ENCODE peak calls at places on chromosomes 6 and 20, in six cellular contexts. D is breast epithelium; U is H7; S is OCI-LY7; R is effector memory CD8-positive, alpha-beta T cell; J is spleen. Z is an unnamed sample.

GRCh38 chr20:41531876-41532275 is 86.3 kb downstream of the CHD6 start:
- DNase-seq in D (no peak), U (no peak), S (no peak), R (no peak), J (no peak), Z (no peak)

GRCh38 chr6:161696828-161697227 is 423.0 kb upstream of the AGPAT4 start:
- DNase-seq in D (no peak), U (no peak), S (no peak), R (no peak), J (no peak), Z (no peak)

GRCh38 chr6:151288711-151289398 is 49.1 kb downstream of the AKAP12 start:
- DNase-seq in D (no peak), U (no peak), S (no peak), R (no peak), J (no peak), Z (no peak)

GRCh38 chr6:48560408-48560807 is 449.4 kb upstream of the PTCHD4 start:
- DNase-seq in D (no peak), U (no peak), S (no peak), R (no peak), J (no peak), Z (peak)

GRCh38 chr6:31652925-31653724 is 664 bp upstream of the BAG6 start:
- DNase-seq in D (peak), U (peak), S (peak), R (no peak), J (peak), Z (no peak)

GRCh38 chr6:20707166-20707485 is 172.9 kb downstream of the CDKAL1 start:
- DNase-seq in D (no peak), U (no peak), S (no peak), R (no peak), J (no peak), Z (no peak)

GRCh38 chr20:43953919-43954617 is 39.4 kb downstream of the TOX2 start:
- DNase-seq in D (no peak), U (no peak), S (no peak), R (no peak), J (peak), Z (no peak)

GRCh38 chr6:21887301-21888185 is 294.0 kb downstream of the SOX4 start:
- DNase-seq in D (no peak), U (no peak), S (no peak), R (no peak), J (no peak), Z (no peak)

GRCh38 chr6:6952484-6952883 is 155.3 kb upstream of the RREB1 start:
- DNase-seq in D (no peak), U (no peak), S (no peak), R (no peak), J (no peak), Z (no peak)

GRCh38 chr6:130143709-130144108 is 79.0 kb downstream of the SAMD3 start:
- DNase-seq in D (no peak), U (no peak), S (no peak), R (no peak), J (no peak), Z (no peak)

Z was measured in stromal cell of bone marrow.